ENCODE peak calls at places on chromosomes 4 and X, in four cellular contexts. P is naive B cell; A is sciatic nerve; W is activated CD8-positive, alpha-beta memory T cell treated with anti-CD3 and anti-CD28 coated beads for 48 hours. O is an unnamed sample.

GRCh38 chrX:123964155-123964554 is 2.6 kb downstream of the STAG2 start:
- DNase-seq in W (no peak), A (no peak), P (no peak), O (no peak)

GRCh38 chrX:16436348-16437188 is 213.4 kb upstream of the S100G start:
- DNase-seq in A (peak; percentile 85), P (peak; percentile 9), W (no peak), O (peak; percentile 38)

GRCh38 chr4:140227286-140227685 is 73.3 kb upstream of the MAML3 start:
- DNase-seq in P (no peak), A (no peak), W (no peak), O (no peak)

GRCh38 chr4:189547537-189547936 is 393.1 kb upstream of the FRG1 start:
- DNase-seq in P (no peak), W (no peak), A (no peak), O (no peak)

GRCh38 chr4:85901500-85901899 is 426.6 kb downstream of the ARHGAP24 start:
- DNase-seq in A (no peak), W (no peak), P (no peak), O (no peak)

GRCh38 chr4:76640252-76640925 is 205.4 kb downstream of the SHROOM3 start:
- DNase-seq in P (no peak), W (no peak), A (no peak), O (no peak)

GRCh38 chrX:44529315-44529714 is 13.3 kb downstream of the FUNDC1 start:
- DNase-seq in W (no peak), A (no peak), P (no peak), O (no peak)

GRCh38 chrX:84155938-84156337 is 32.1 kb downstream of the RPS6KA6 start:
- DNase-seq in W (no peak), P (no peak), A (no peak), O (no peak)

GRCh38 chrX:17542123-17542522 is 167.1 kb downstream of the NHS start:
- DNase-seq in W (no peak), A (no peak), P (no peak), O (no peak)

GRCh38 chrX:139642241-139642927 is 65.6 kb downstream of the MCF2 start:
- DNase-seq in A (no peak), W (no peak), P (no peak), O (no peak)

GRCh38 chrX:97132654-97133415 is 249.1 kb downstream of the RPA4 start:
- DNase-seq in W (no peak), P (no peak), A (no peak), O (no peak)

GRCh38 chrX:3950373-3950772 is 236.9 kb upstream of the PRKX start:
- DNase-seq in W (no peak), A (no peak), P (no peak), O (no peak)

GRCh38 chr4:119480331-119480730 is 148.3 kb downstream of the PDE5A start:
- DNase-seq in P (no peak), W (no peak), A (no peak), O (no peak)

GRCh38 chrX:9340619-9341304 is 124.1 kb upstream of the TBL1X start:
- DNase-seq in P (peak; percentile 57), W (no peak), A (no peak), O (no peak)

GRCh38 chr4:5037553-5038551 is 13.4 kb upstream of the STK32B start:
- DNase-seq in P (no peak), W (no peak), A (no peak), O (no peak)

GRCh38 chr4:184064877-184065276 is 152.8 kb downstream of the ENPP6 start:
- DNase-seq in A (no peak), W (no peak), P (no peak), O (no peak)

GRCh38 chr4:125826801-125827200 is 512.0 kb downstream of the FAT4 start:
- DNase-seq in A (no peak), P (no peak), W (no peak), O (no peak)

GRCh38 chr4:82223715-82224114 is 150.1 kb downstream of the HNRNPD start:
- DNase-seq in W (no peak), A (no peak), P (peak; percentile 69), O (no peak)

GRCh38 chr4:122278976-122279375 is 99.8 kb upstream of the ADAD1 start:
- DNase-seq in A (no peak), W (no peak), P (no peak), O (no peak)

GRCh38 chr4:2318476-2318875 is 56.6 kb upstream of the MXD4 start:
- DNase-seq in A (peak; percentile 42), W (no peak), P (no peak), O (no peak)

GRCh38 chr4:3276961-3277360 is 15.9 kb upstream of the RGS12 start:
- DNase-seq in W (no peak), A (peak; percentile 47), P (no peak), O (no peak)

GRCh38 chr4:68410149-68410548 is 37.1 kb upstream of the TMPRSS11E start:
- DNase-seq in W (no peak), P (no peak), A (no peak), O (no peak)

GRCh38 chrX:134810211-134810610 is 151.9 kb upstream of the PLAC1 start:
- DNase-seq in W (no peak), A (no peak), P (no peak), O (no peak)

GRCh38 chr4:52477191-52477590 is 181.9 kb downstream of the USP46 start:
- DNase-seq in A (no peak), P (no peak), W (no peak), O (no peak)

GRCh38 chr4:150145090-150145949 is 67.1 kb downstream of the DCLK2 start:
- DNase-seq in A (no peak), P (no peak), W (no peak), O (no peak)

GRCh38 chr4:47075241-47075640 is 43.9 kb downstream of the GABRB1 start:
- DNase-seq in P (no peak), W (no peak), A (no peak), O (no peak)

GRCh38 chrX:32185160-32185559 is 1026.2 kb downstream of the DMD start:
- DNase-seq in P (no peak), W (no peak), A (no peak), O (no peak)